ENCODE peak calls at places on chromosomes 6 and 20, in four cellular contexts. A, F, S and I are unnamed samples.

GRCh38 chr6:6885521-6886088 is 222.2 kb upstream of the RREB1 start:
- DNase-seq in A (no peak), F (no peak), S (no peak), I (no peak)

GRCh38 chr6:155085582-155086253 is 90.6 kb downstream of the TIAM2 start:
- DNase-seq in A (no peak), S (no peak), F (peak), I (peak)

GRCh38 chr20:52637201-52637600 is 335.0 kb upstream of the TSHZ2 start:
- DNase-seq in S (no peak), A (no peak), F (no peak), I (no peak)

GRCh38 chr6:75752365-75752764 is 3.3 kb downstream of the MYO6 start:
- DNase-seq in A (no peak), S (peak), F (peak), I (peak)

GRCh38 chr6:118625833-118626232 is 25.6 kb downstream of the CEP85L start:
- DNase-seq in A (no peak), F (no peak), S (no peak), I (no peak)

GRCh38 chr20:55386686-55387085 is 618.6 kb downstream of the CBLN4 start:
- DNase-seq in S (no peak), F (no peak), A (no peak), I (no peak)

GRCh38 chr6:159002432-159003160 is 2.6 kb upstream of the RSPH3 start:
- DNase-seq in S (no peak), A (no peak), F (no peak), I (no peak)

GRCh38 chr6:47669684-47670515 is 28.5 kb upstream of the ADGRF4 start:
- DNase-seq in A (peak), F (no peak), S (no peak), I (peak)

GRCh38 chr20:37901667-37902503 is 1.0 kb upstream of the VSTM2L start:
- DNase-seq in S (peak), A (peak), F (peak), I (peak)

GRCh38 chr6:16683524-16684194 is 77.6 kb downstream of the ATXN1 start:
- DNase-seq in S (peak), A (no peak), F (peak), I (no peak)

GRCh38 chr6:134437376-134437775 is 119.5 kb upstream of the SGK1 start:
- DNase-seq in A (no peak), S (peak), F (no peak), I (no peak)

GRCh38 chr6:64955435-64955848 is 751.6 kb downstream of the EYS start:
- DNase-seq in F (no peak), S (peak), A (no peak), I (no peak)

GRCh38 chr6:34583461-34583860 is 27.3 kb upstream of the SPDEF start:
- DNase-seq in F (no peak), S (no peak), A (no peak), I (no peak)
- TF ChIP-seq CTCF in F (peak), S (no peak), A (no peak), I (no peak)

DNA sequence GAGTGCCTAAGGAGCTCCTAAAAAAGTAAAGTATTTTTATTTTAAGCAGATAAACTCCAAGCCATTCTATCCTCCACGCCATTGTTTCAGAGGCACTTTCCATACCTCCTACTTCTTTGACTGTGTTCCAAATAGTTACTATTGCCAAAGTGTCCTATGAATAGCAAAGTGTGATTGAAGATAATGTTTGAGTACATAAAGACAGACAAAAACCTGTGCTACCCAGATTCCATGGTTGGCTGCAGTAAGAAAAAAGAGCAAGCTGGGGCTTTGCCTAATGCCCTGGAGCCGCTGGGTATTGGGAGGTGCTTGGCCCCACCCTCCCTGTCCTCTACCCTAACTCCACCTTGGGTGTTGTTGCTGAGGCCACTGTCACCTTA is 5.2 kb upstream of the MBOAT1 start:
- DNase-seq in A (no peak), S (no peak), F (no peak), I (no peak)
- H3K4me2 ChIP-seq in A (no peak), S (no peak), F (no peak), I (no peak)

DNA sequence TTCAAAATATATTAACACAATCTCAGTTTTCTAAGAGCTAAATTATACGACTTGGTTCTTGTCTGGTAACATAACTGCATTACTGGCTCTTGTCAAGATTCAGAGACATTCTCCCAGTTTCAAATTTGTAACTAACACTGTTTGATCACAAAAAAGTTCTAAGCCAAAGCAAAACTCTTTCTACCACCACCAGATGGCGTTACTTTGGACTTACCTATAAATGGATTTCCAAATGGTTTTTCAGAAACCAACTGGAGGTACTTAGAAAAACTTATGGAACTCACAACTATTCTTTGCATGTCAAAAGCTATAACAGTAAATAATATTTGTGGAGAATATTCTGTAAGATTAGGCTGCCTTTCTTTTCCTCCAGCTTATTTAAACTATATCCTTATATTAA is 34.2 kb upstream of the GFRAL start:
- DNase-seq in A (peak), S (no peak), F (peak), I (peak)
- TF ChIP-seq CTCF in A (peak), S (no peak), F (peak), I (peak)

GRCh38 chr6:25415701-25416100 is 136.5 kb downstream of the CARMIL1 start:
- DNase-seq in A (no peak), F (no peak), S (no peak), I (no peak)

GRCh38 chr6:25413506-25413905 is 134.3 kb downstream of the CARMIL1 start:
- DNase-seq in S (no peak), A (no peak), F (no peak), I (no peak)

GRCh38 chr6:25414168-25414567 is 135.0 kb downstream of the CARMIL1 start:
- DNase-seq in A (no peak), S (no peak), F (no peak), I (no peak)

GRCh38 chr6:25415274-25415673 is 136.1 kb downstream of the CARMIL1 start:
- DNase-seq in S (no peak), F (no peak), A (no peak), I (no peak)

GRCh38 chr6:25414755-25415154 is 135.6 kb downstream of the CARMIL1 start:
- DNase-seq in S (no peak), F (no peak), A (no peak), I (no peak)
- H3K4me2 ChIP-seq in S (no peak), F (no peak), A (no peak), I (no peak)

GRCh38 chr6:136551103-136551502 is 881 bp upstream of the MAP7 start:
- DNase-seq in F (no peak), S (no peak), A (peak), I (no peak)

GRCh38 chr6:136549359-136550044 is 720 bp downstream of the MAP7 start:
- DNase-seq in A (peak), F (no peak), S (no peak), I (peak)

GRCh38 chr6:136550045-136550329 is 235 bp downstream of the MAP7 start:
- DNase-seq in F (no peak), S (no peak), A (no peak), I (no peak)

GRCh38 chr6:136552054-136552453 is 1.8 kb upstream of the MAP7 start:
- DNase-seq in S (no peak), A (no peak), F (no peak), I (no peak)

GRCh38 chr6:136550330-136551071 is at the start of gene MAP7:
- DNase-seq in A (peak), F (no peak), S (peak), I (peak)
- TF ChIP-seq CTCF in A (peak), F (peak), S (peak), I (peak)

GRCh38 chr6:107116923-107117417 is 1.7 kb upstream of the BEND3 start:
- DNase-seq in A (no peak), F (no peak), S (no peak), I (no peak)

GRCh38 chr6:107121266-107121665 is 6.0 kb upstream of the BEND3 start:
- DNase-seq in S (no peak), F (no peak), A (no peak), I (no peak)

GRCh38 chr6:107116328-107116892 is 1.1 kb upstream of the BEND3 start:
- DNase-seq in F (no peak), A (peak), S (peak), I (peak)

GRCh38 chr6:107120404-107120803 is 5.1 kb upstream of the BEND3 start:
- DNase-seq in A (no peak), F (no peak), S (no peak), I (no peak)

GRCh38 chr6:107118976-107119375 is 3.7 kb upstream of the BEND3 start:
- DNase-seq in A (no peak), F (no peak), S (no peak), I (no peak)
- H3K4me2 ChIP-seq in A (no peak), F (no peak), S (no peak), I (no peak)